ENCODE peak calls at places on chromosomes 5 and 9, in six cellular contexts. L is BE2C; G is hepatocyte; V is CD8-positive, alpha-beta T cell; Z is uterus; N is A549. Q is an unnamed sample.
A peak's percentile ranks its signal among the peaks of the same experiment; 100 is the strongest.

GRCh38 chr9:24011206-24011605 is 185.2 kb upstream of the ELAVL2 start:
- DNase-seq in V (no peak), G (no peak), L (no peak), N (no peak), Z (no peak), Q (no peak)

GRCh38 chr5:58930520-58930919 is 347.6 kb downstream of the RAB3C start:
- DNase-seq in N (no peak), Z (no peak), L (no peak), V (no peak), G (no peak), Q (no peak)

GRCh38 chr9:9352877-9353481 is 1259.8 kb downstream of the PTPRD start:
- DNase-seq in Z (no peak), G (peak; percentile 17), L (peak; percentile 6), V (no peak), N (no peak), Q (peak; percentile 1)

GRCh38 chr9:132094314-132094791 is 14.7 kb upstream of the MED27 start:
- DNase-seq in G (no peak), N (no peak), L (no peak), V (no peak), Z (no peak), Q (no peak)

GRCh38 chr9:135212961-135213360 is 125.5 kb downstream of the OLFM1 start:
- DNase-seq in L (peak; percentile 7), V (no peak), G (no peak), Z (no peak), N (no peak), Q (no peak)

GRCh38 chr5:160507181-160507811 is 85.6 kb downstream of the PTTG1 start:
- DNase-seq in L (no peak), N (peak; percentile 10), V (no peak), Z (no peak), G (no peak), Q (no peak)

GRCh38 chr9:137161558-137162483 is 8.0 kb downstream of the LRRC26 start:
- DNase-seq in G (no peak), Z (no peak), N (no peak), L (no peak), V (no peak), Q (peak; percentile 54)

GRCh38 chr9:15244001-15244441 is 63.0 kb downstream of the TTC39B start:
- DNase-seq in L (no peak), V (no peak), N (no peak), G (no peak), Z (no peak), Q (no peak)

GRCh38 chr5:145965804-145966203 is 29.4 kb downstream of the SH3RF2 start:
- DNase-seq in V (no peak), L (no peak), Z (no peak), N (no peak), G (no peak), Q (no peak)

GRCh38 chr5:43193171-43193951 is 1.3 kb downstream of the NIM1K start:
- DNase-seq in N (peak; percentile 76), L (peak; percentile 13), G (peak; percentile 57), Z (peak; percentile 40), V (peak; percentile 10), Q (peak; percentile 86)

GRCh38 chr5:78526049-78526525 is 122.5 kb downstream of the LHFPL2 start:
- DNase-seq in Z (no peak), V (no peak), L (no peak), N (no peak), G (no peak), Q (no peak)

GRCh38 chr5:161546463-161547301 is at the start of gene GABRB2:
- DNase-seq in V (no peak), L (peak; percentile 55), N (no peak), Z (no peak), G (peak; percentile 74), Q (peak; percentile 48)

GRCh38 chr9:133063500-133064231 is 1.9 kb downstream of the CEL start:
- DNase-seq in G (no peak), Z (no peak), V (no peak), N (no peak), L (no peak), Q (no peak)

GRCh38 chr9:95645992-95646391 is 129.2 kb upstream of the PTCH1 start:
- DNase-seq in V (no peak), L (no peak), N (no peak), G (no peak), Z (no peak), Q (no peak)

GRCh38 chr5:157955541-157956172 is 96.7 kb upstream of the CLINT1 start:
- DNase-seq in G (no peak), V (no peak), N (no peak), L (no peak), Z (no peak), Q (no peak)

GRCh38 chr5:59559847-59560246 is 333.7 kb downstream of the PDE4D start:
- DNase-seq in Z (no peak), L (no peak), G (no peak), V (no peak), N (no peak), Q (no peak)

GRCh38 chr9:3240651-3241268 is 285.0 kb downstream of the RFX3 start:
- DNase-seq in Z (peak; percentile 40), N (peak; percentile 49), V (peak; percentile 59), G (peak; percentile 67), L (peak; percentile 75), Q (peak; percentile 72)

GRCh38 chr9:97668485-97668884 is 28.7 kb downstream of the XPA start:
- DNase-seq in V (no peak), N (no peak), G (no peak), Z (no peak), L (no peak), Q (no peak)

GRCh38 chr9:138043061-138043410 is 165.5 kb downstream of the CACNA1B start:
- DNase-seq in V (no peak), N (no peak), L (no peak), G (no peak), Z (no peak), Q (no peak)

GRCh38 chr9:127862075-127863011 is 7.9 kb upstream of the ENG start:
- DNase-seq in L (no peak), Z (peak; percentile 59), V (peak; percentile 52), G (no peak), N (no peak), Q (no peak)

GRCh38 chr9:16884952-16885513 is 14.6 kb upstream of the BNC2 start:
- DNase-seq in N (no peak), Z (no peak), L (no peak), V (no peak), G (no peak), Q (no peak)

GRCh38 chr5:169374761-169375160 is 73.8 kb upstream of the SLIT3 start:
- DNase-seq in G (no peak), L (peak; percentile 30), N (no peak), V (no peak), Z (no peak), Q (no peak)

GRCh38 chr5:169914766-169915165 is 65.5 kb downstream of the INSYN2B start:
- DNase-seq in L (no peak), N (no peak), Z (no peak), G (peak; percentile 53), V (no peak), Q (no peak)

GRCh38 chr9:112863214-112863613 is 27.5 kb downstream of the SLC46A2 start:
- DNase-seq in V (no peak), G (no peak), N (no peak), L (no peak), Z (no peak), Q (no peak)

GRCh38 chr5:61440596-61440995 is 108.5 kb downstream of the ZSWIM6 start:
- DNase-seq in Z (no peak), L (no peak), G (no peak), N (no peak), V (no peak), Q (no peak)

GRCh38 chr5:103089272-103089671 is 30.7 kb downstream of the GIN1 start:
- DNase-seq in N (no peak), V (no peak), G (no peak), L (no peak), Z (no peak), Q (no peak)

DNA sequence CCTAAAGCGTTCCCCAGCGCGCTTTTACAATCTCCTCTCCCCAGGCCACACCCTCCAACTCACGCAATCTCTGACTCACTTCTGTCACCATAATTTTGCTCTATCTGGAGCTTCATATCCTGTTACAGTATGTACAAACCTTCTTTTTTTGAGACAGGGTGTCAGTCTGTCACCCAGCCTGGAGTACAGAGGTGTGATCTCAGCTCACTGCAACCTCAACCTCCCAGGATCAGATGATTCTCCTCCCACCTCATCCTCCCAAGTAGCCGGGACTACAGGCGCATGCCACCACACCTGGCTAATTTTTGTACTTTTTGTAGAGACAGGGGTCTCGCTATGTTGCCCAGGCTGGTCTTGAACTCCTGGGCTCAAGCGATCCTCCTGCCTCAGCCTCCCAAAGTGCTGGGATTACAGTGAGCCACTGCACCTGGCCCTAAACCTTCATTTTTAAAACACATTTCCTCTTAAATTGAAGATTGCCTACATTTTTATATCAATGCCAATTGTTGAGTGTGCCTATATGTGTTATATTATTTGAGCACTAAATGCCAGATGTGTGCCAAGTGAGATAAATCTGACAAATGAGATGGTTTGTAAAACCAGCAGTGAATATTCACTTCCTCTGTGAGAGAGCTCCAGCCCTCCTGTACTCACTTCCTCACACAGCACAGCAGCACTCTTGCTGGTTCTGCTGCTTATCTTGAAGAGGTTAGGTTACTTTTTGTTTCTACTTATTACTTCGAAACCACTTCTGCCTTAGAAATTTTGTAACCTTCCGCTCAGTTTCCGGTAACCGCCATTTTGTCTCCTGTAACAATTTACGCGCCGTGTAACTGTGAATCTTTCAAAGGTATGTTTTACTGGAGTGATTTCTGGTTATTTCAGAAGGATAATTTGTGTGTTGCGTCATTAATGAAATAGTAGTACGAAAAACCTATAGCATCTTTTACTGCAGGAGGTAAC is 57.9 kb downstream of the DOCK8 start:
- DNase-seq in V (peak; percentile 71), N (no peak), Z (peak; percentile 19), G (no peak), L (no peak), Q (no peak)
- H3K4me1 ChIP-seq in V (peaks cover 44% of the 10 kb centered on the region), N (no peaks in the 10 kb centered on the region), Z (no peaks in the 10 kb centered on the region), G (no peaks in the 10 kb centered on the region), L (no peaks in the 10 kb centered on the region), Q (no peaks in the 10 kb centered on the region)

GRCh38 chr9:108549184-108549583 is 306.6 kb downstream of the ACTL7B start:
- DNase-seq in G (peak; percentile 55), L (no peak), Z (no peak), V (no peak), N (no peak), Q (no peak)

GRCh38 chr9:108552459-108553040 is 303.2 kb downstream of the ACTL7B start:
- DNase-seq in G (peak; percentile 36), L (no peak), V (no peak), Z (peak; percentile 52), N (peak; percentile 29), Q (no peak)

GRCh38 chr9:108550111-108550510 is 305.7 kb downstream of the ACTL7B start:
- DNase-seq in G (no peak), V (no peak), Z (no peak), N (no peak), L (no peak), Q (no peak)

GRCh38 chr9:108551030-108551964 is 304.5 kb downstream of the ACTL7B start:
- DNase-seq in L (no peak), V (no peak), Z (no peak), N (peak; percentile 40), G (peak; percentile 50), Q (peak; percentile 84)

GRCh38 chr9:108553111-108553635 is 302.6 kb downstream of the ACTL7B start:
- DNase-seq in V (no peak), L (no peak), Z (no peak), G (no peak), N (no peak), Q (no peak)
- H3K4me3 ChIP-seq in V (no peak overlapping the region), L (no peak overlapping the region), Z (no peak overlapping the region), G (no peak overlapping the region), N (no peak overlapping the region), Q (no peak overlapping the region)

GRCh38 chr5:115033861-115034260 is 135.8 kb downstream of the TRIM36 start:
- DNase-seq in V (no peak), Z (no peak), L (peak; percentile 27), G (peak; percentile 19), N (no peak), Q (peak; percentile 4)
- TF ChIP-seq CTCF in V (no peak), Z (no peak), L (peak; percentile 61), G (peak; percentile 42), N (no peak), Q (peak; percentile 33)

GRCh38 chr5:75049581-75050274 is 2.6 kb downstream of the GCNT4 start:
- DNase-seq in N (peak; percentile 53), L (peak; percentile 63), G (peak; percentile 70), Z (peak; percentile 39), V (peak; percentile 68), Q (peak; percentile 71)
- H3K4me1 ChIP-seq in N (peaks cover 16% of the 10 kb centered on the region), L (no peaks in the 10 kb centered on the region), G (peaks cover 27% of the 10 kb centered on the region), Z (peaks cover 9% of the 10 kb centered on the region), V (peaks cover 52% of the 10 kb centered on the region), Q (peaks cover 14% of the 10 kb centered on the region)

Q was measured in A673.